ENCODE peak calls at places on chromosomes 2 and 18, in six cellular contexts. V is GDM1; A is CD8-positive, alpha-beta memory T cell; F is cardiac fibroblast; B is fibroblast of mammary gland; Z is DMS 273 treated with DMSO at 0.1 percent for 48 hours. O is an unnamed sample.

GRCh38 chr2:152549428-152549827 is 167.8 kb downstream of the PRPF40A start:
- DNase-seq in V (no peak), A (no peak), F (peak; percentile 33), B (no peak), Z (no peak), O (no peak)

GRCh38 chr18:39244242-39244641 is 1678.6 kb upstream of the CELF4 start:
- DNase-seq in V (no peak), A (no peak), F (no peak), B (no peak), Z (no peak), O (no peak)

GRCh38 chr2:1649103-1649870 is 95.0 kb downstream of the PXDN start:
- DNase-seq in V (no peak), A (no peak), F (no peak), B (no peak), Z (no peak), O (no peak)

GRCh38 chr2:235638541-235639192 is 144.8 kb downstream of the AGAP1 start:
- DNase-seq in V (no peak), A (no peak), F (no peak), B (no peak), Z (no peak), O (no peak)

GRCh38 chr2:122412360-122412759 is 656.9 kb downstream of the TSN start:
- DNase-seq in V (no peak), A (no peak), F (no peak), B (no peak), Z (peak; percentile 62), O (no peak)

GRCh38 chr18:10351221-10351795 is 103.1 kb upstream of the APCDD1 start:
- DNase-seq in V (no peak), A (no peak), F (no peak), B (no peak), Z (no peak), O (no peak)

GRCh38 chr2:68766378-68766845 is 31.8 kb downstream of the ARHGAP25 start:
- DNase-seq in V (peak; percentile 59), A (peak; percentile 82), F (peak; percentile 74), B (no peak), Z (no peak), O (peak; percentile 71)

GRCh38 chr2:128371648-128372345 is 53.1 kb upstream of the HS6ST1 start:
- DNase-seq in V (no peak), A (no peak), F (no peak), B (no peak), Z (no peak), O (no peak)